ENCODE peak calls at places on chromosomes 7 and 10, in nine cellular contexts. L is hepatocyte, G is fibroblast of lung, S is colonic mucosa, A is BE2C, H is lung, E is ovary, W is OCI-LY7, O is GM12878. F is an unnamed sample. For H3K36me3 and H3K4me1, the result is how much of the 10 kb centered on the place peaks cover.

GRCh38 chr10:71073451-71074175 is 138.8 kb upstream of the UNC5B start:
- DNase-seq in G (no peak), O (no peak), A (no peak), S (no peak), L (no peak), W (no peak), E (peak), H (no peak), F (no peak)

GRCh38 chr7:124088590-124088989 is 55.7 kb upstream of the TMEM229A start:
- DNase-seq in S (no peak), L (no peak), A (no peak), O (no peak), G (no peak), W (no peak), H (no peak), E (no peak), F (no peak)

GRCh38 chr7:3670898-3671297 is 369.8 kb downstream of the SDK1 start:
- DNase-seq in A (no peak), L (no peak), W (no peak), E (no peak), H (no peak), O (no peak), S (no peak), G (no peak), F (no peak)

GRCh38 chr7:3892686-3893085 is 591.6 kb downstream of the SDK1 start:
- DNase-seq in W (no peak), A (no peak), L (no peak), O (no peak), S (no peak), G (no peak), H (no peak), E (no peak), F (no peak)

GRCh38 chr7:87530126-87530525 is 54.6 kb upstream of the ABCB4 start:
- DNase-seq in O (no peak), A (no peak), H (no peak), W (no peak), L (no peak), G (no peak), S (no peak), E (no peak), F (no peak)

GRCh38 chr10:78199759-78200158 is 166.1 kb downstream of the RPS24 start:
- DNase-seq in E (no peak), O (no peak), A (no peak), H (no peak), G (no peak), S (no peak), W (no peak), L (no peak), F (no peak)

GRCh38 chr10:50557130-50557682 is 66.5 kb downstream of the SGMS1 start:
- DNase-seq in L (no peak), O (no peak), S (no peak), H (no peak), E (no peak), W (no peak), G (no peak), A (no peak), F (no peak)

GRCh38 chr10:130727766-130728490 is 583.6 kb downstream of the TCERG1L start:
- DNase-seq in E (no peak), W (no peak), L (no peak), H (no peak), O (no peak), S (no peak), A (no peak), G (no peak), F (no peak)

GRCh38 chr10:83871486-83872081 is 267.7 kb upstream of the GHITM start:
- DNase-seq in W (peak), O (peak), S (peak), L (peak), H (peak), E (peak), G (peak), A (peak), F (peak)

GRCh38 chr7:104848386-104848990 is 165.5 kb upstream of the KMT2E start:
- DNase-seq in G (peak), S (peak), E (peak), L (peak), A (peak), H (peak), O (no peak), W (peak), F (no peak)

GRCh38 chr7:94898340-94898739 is 9.1 kb upstream of the PPP1R9A start:
- DNase-seq in E (no peak), S (no peak), H (no peak), O (no peak), L (no peak), G (no peak), W (no peak), A (no peak), F (no peak)

GRCh38 chr10:100873081-100873824 is 39.5 kb upstream of the SLF2 start:
- DNase-seq in W (no peak), L (no peak), E (no peak), O (no peak), H (no peak), A (no peak), S (no peak), G (peak), F (no peak)

GRCh38 chr7:28941633-28942032 is 16.5 kb downstream of the TRIL start:
- DNase-seq in G (no peak), E (no peak), O (no peak), H (no peak), W (no peak), A (no peak), S (no peak), L (no peak), F (no peak)

GRCh38 chr7:121371367-121371766 is 24.7 kb downstream of the FAM3C start:
- DNase-seq in E (no peak), A (no peak), G (no peak), W (no peak), L (no peak), H (no peak), S (no peak), O (no peak), F (no peak)

GRCh38 chr10:6401562-6402348 is 178.3 kb downstream of the PRKCQ start:
- DNase-seq in O (peak), G (peak), W (peak), H (peak), A (peak), L (peak), S (peak), E (peak), F (peak)

GRCh38 chr10:21479553-21480315 is 45.7 kb downstream of the SKIDA1 start:
- DNase-seq in L (no peak), W (no peak), S (no peak), G (no peak), E (no peak), A (no peak), H (no peak), O (no peak), F (no peak)

GRCh38 chr7:75967573-75967997 is 26.8 kb downstream of the TMEM120A start:
- DNase-seq in E (peak), H (no peak), A (no peak), G (no peak), S (peak), O (no peak), L (peak), W (no peak), F (no peak)

GRCh38 chr7:92797693-92798092 is 38.7 kb downstream of the CDK6 start:
- DNase-seq in O (no peak), G (peak), W (no peak), H (no peak), S (no peak), L (no peak), A (no peak), E (no peak), F (no peak)

GRCh38 chr10:125117941-125118630 is 42.3 kb downstream of the CTBP2 start:
- DNase-seq in O (no peak), A (no peak), S (peak), G (no peak), E (peak), W (no peak), L (no peak), H (no peak), F (peak)

GRCh38 chr7:29987821-29988317 is 1.7 kb downstream of the SCRN1 start:
- DNase-seq in O (no peak), A (no peak), L (peak), G (peak), S (no peak), E (no peak), W (peak), H (no peak), F (no peak)

GRCh38 chr10:95295031-95295755 is 4.4 kb upstream of the PDLIM1 start:
- DNase-seq in G (peak), W (peak), H (peak), S (peak), O (peak), A (peak), E (no peak), L (peak), F (peak)

GRCh38 chr7:120874722-120875121 is 16.8 kb upstream of the TSPAN12 start:
- DNase-seq in H (no peak), W (no peak), O (no peak), L (no peak), A (no peak), S (no peak), E (no peak), G (no peak), F (no peak)

GRCh38 chr7:46135561-46135960 is 214.5 kb upstream of the IGFBP3 start:
- DNase-seq in A (no peak), H (no peak), G (no peak), E (no peak), S (no peak), L (no peak), O (no peak), W (no peak), F (no peak)

GRCh38 chr7:2104107-2104710 is 128.5 kb downstream of the MAD1L1 start:
- DNase-seq in A (peak), S (peak), L (peak), H (peak), E (peak), G (peak), O (no peak), W (peak), F (peak)

GRCh38 chr7:99078416-99078815 is 65.5 kb downstream of the SMURF1 start:
- DNase-seq in E (no peak), G (no peak), S (peak), W (no peak), H (no peak), A (no peak), O (no peak), L (no peak), F (no peak)

GRCh38 chr7:97116308-97116707 is 1.2 kb upstream of the SDHAF3 start:
- DNase-seq in E (no peak), H (no peak), S (peak), O (no peak), G (no peak), A (no peak), L (peak), W (peak), F (peak)

GRCh38 chr10:97736403-97736901 is 476 bp upstream of the ZFYVE27 start:
- DNase-seq in W (no peak), L (no peak), A (no peak), O (no peak), H (no peak), G (no peak), S (no peak), E (no peak), F (no peak)

GRCh38 chr10:20970044-20970443 is 72.9 kb upstream of the NEBL start:
- DNase-seq in O (no peak), G (peak), L (no peak), E (no peak), A (no peak), S (no peak), H (no peak), W (peak), F (no peak)

GRCh38 chr10:5557040-5557721 is 32.4 kb downstream of the CALML3 start:
- DNase-seq in W (no peak), O (no peak), A (no peak), G (no peak), H (no peak), L (no peak), S (no peak), E (no peak), F (no peak)

GRCh38 chr7:5699951-5700384 is 81.5 kb downstream of the RNF216 start:
- DNase-seq in L (no peak), E (no peak), O (peak), G (peak), S (no peak), A (no peak), H (no peak), W (peak), F (no peak)

GRCh38 chr7:92246363-92247101 is 758 bp downstream of the ANKIB1 start:
- DNase-seq in O (no peak), A (peak), G (peak), L (peak), H (no peak), E (peak), S (peak), W (peak), F (peak)

GRCh38 chr7:36232555-36232954 is 79.5 kb downstream of the EEPD1 start:
- DNase-seq in E (no peak), L (no peak), A (no peak), S (no peak), O (no peak), W (no peak), G (no peak), H (no peak), F (no peak)

GRCh38 chr7:36232971-36233550 is 80.0 kb downstream of the EEPD1 start:
- DNase-seq in S (no peak), L (no peak), A (no peak), H (no peak), O (no peak), E (no peak), G (peak), W (no peak), F (no peak)

GRCh38 chr7:36238138-36238537 is 85.1 kb downstream of the EEPD1 start:
- DNase-seq in L (no peak), A (no peak), W (no peak), G (no peak), E (no peak), S (no peak), O (no peak), H (no peak), F (no peak)

GRCh38 chr7:36231406-36231805 is 78.4 kb downstream of the EEPD1 start:
- DNase-seq in E (no peak), A (no peak), S (no peak), O (no peak), L (no peak), W (no peak), H (no peak), G (no peak), F (no peak)

DNA sequence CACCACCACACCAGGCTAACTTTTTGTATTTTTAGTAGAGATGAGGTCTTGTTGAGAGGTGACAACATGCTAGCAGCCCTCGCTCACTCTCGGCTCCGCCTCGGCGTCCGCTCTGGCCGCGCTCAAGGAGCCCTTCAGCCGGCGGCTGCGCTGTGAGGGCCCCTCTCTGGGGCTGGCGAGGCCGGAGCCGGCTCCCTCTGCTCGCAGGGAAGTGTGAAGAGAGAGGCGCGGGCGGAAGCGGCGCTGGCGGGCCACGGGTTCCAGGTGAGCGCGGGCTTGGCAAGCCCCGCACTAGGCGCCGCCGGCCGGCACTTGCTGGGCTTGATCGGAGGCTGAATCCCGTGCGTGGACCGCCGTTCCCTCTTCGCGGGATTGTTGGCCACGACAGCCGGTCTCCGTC is 83.0 kb downstream of the EEPD1 start:
- DNase-seq in W (no peak), L (no peak), G (no peak), E (no peak), H (no peak), O (no peak), S (no peak), A (no peak), F (no peak)
- H3K36me3 ChIP-seq in W (under half), L (under half), G (under half), E (under half), H (under half), O (under half), S (under half), A (under half), F (under half)

DNA sequence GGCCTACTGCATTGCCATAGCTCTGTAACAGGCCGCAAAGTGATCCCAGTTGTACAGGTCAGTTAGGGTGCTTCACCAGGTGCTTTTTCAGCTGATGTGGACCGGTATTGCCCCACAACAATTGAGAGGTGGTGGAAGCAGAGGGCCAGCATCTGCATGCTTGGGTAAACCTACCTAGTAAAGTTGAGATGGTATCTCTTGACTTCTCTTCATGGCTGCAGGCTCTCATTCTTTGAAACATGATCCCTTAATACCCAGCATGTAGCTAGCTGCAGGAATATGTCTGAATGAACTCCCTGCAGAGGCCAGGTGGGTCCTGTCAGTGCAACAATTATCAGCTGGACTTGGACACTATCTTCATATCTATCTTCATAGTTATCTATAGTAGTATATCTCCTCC is 60.7 kb upstream of the CCDC6 start:
- DNase-seq in H (no peak), L (no peak), S (no peak), E (no peak), W (no peak), A (no peak), G (no peak), O (no peak), F (no peak)
- H3K4me1 ChIP-seq in H (under half), L (under half), S (under half), E (under half), W (under half), A (under half), G (under half), O (under half), F (under half)

DNA sequence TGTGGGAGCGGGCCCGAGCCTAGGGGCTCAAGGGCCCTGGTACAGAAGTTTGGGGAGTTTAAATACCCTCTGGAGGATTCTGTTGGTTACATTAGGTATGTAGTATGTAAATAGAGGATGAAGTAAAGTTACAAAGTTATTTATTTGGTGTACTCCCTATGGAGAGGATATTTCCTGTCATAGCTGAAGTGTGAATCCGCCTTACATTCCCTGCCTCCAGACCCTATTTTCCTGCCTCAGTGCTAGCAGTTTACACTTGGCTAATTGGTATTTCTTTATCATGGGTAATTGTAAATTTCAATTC is 60.6 kb upstream of the KLF14 start:
- DNase-seq in H (no peak), L (no peak), E (no peak), G (peak), A (no peak), W (no peak), S (no peak), O (no peak), F (no peak)
- H3K4me3 ChIP-seq in H (no peak), L (no peak), E (peak), G (peak), A (peak), W (no peak), S (no peak), O (no peak), F (no peak)

DNA sequence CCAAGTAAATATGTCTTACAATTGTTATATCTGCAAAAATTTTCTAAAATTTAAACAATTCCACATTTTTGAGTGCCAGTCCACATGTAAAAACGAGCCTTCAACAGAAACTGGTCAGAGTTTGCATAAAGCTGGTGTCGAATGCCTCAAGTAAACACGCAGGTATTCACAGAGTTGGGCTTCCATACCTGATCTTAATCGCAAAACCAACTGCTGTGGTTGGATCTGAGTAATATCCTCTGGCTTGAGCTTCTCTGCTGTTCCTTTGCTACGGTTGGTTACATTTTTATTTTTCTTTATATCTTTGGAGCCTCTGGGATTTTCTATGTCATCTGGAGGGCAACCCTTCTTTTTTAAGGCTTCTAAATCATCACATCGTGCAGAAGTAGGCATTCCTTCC is 28.4 kb downstream of the ITGB1 start:
- DNase-seq in H (no peak), E (no peak), L (no peak), S (no peak), G (peak), A (no peak), W (no peak), O (no peak), F (no peak)
- H3K36me3 ChIP-seq in H (under half), E (under half), L (under half), S (under half), G (under half), A (under half), W (half or more), O (under half), F (under half)

GRCh38 chr10:133262696-133263095 is 14.0 kb downstream of the ADAM8 start:
- DNase-seq in A (no peak), W (no peak), G (no peak), E (peak), H (no peak), S (peak), L (no peak), O (no peak), F (no peak)
- H3K4me1 ChIP-seq in A (under half), W (under half), G (under half), E (under half), H (under half), S (under half), L (under half), O (under half), F (under half)